ENCODE peak calls at places on chromosomes 7 and 10, in five cellular contexts. G is upper lobe of left lung, X is GM12878, F is K562, R is HepG2. H is an unnamed sample.

GRCh38 chr10:71817831-71818268 is 33.2 kb downstream of the PSAP start:
- ATAC-seq in F (no peak), X (no peak), R (no peak), G (peak; percentile 73), H (peak; percentile 83)

GRCh38 chr10:660980-661890 is 28.2 kb downstream of the DIP2C start:
- ATAC-seq in R (peak; percentile 88), G (peak; percentile 34), F (no peak), X (no peak), H (peak; percentile 29)

GRCh38 chr10:77902159-77902558 is 24.4 kb downstream of the DLG5 start:
- ATAC-seq in R (peak; percentile 47), X (no peak), F (no peak), G (peak; percentile 5), H (no peak)

GRCh38 chr7:151271699-151272355 is 23.3 kb upstream of the SMARCD3 start:
- ATAC-seq in R (no peak), G (peak; percentile 80), F (peak; percentile 54), X (no peak), H (peak; percentile 85)

GRCh38 chr7:131013716-131014115 is 279.7 kb upstream of the KLF14 start:
- ATAC-seq in F (no peak), G (no peak), X (peak; percentile 32), R (no peak), H (no peak)

GRCh38 chr7:66669088-66669487 is 40.4 kb downstream of the KCTD7 start:
- ATAC-seq in G (no peak), X (no peak), F (no peak), R (peak; percentile 19), H (no peak)

GRCh38 chr7:130925136-130925794 is 191.3 kb upstream of the KLF14 start:
- ATAC-seq in R (peak; percentile 71), F (peak; percentile 29), X (no peak), G (no peak), H (no peak)

GRCh38 chr7:77757589-77757988 is 40.6 kb downstream of the TMEM60 start:
- ATAC-seq in G (no peak), R (no peak), X (peak; percentile 91), F (no peak), H (no peak)

GRCh38 chr7:131197920-131198610 is 129.6 kb upstream of the MKLN1 start:
- ATAC-seq in R (no peak), X (no peak), G (no peak), F (no peak), H (no peak)

GRCh38 chr10:53140516-53140915 is 367.9 kb upstream of the MBL2 start:
- ATAC-seq in R (no peak), F (no peak), G (no peak), X (no peak), H (no peak)

DNA sequence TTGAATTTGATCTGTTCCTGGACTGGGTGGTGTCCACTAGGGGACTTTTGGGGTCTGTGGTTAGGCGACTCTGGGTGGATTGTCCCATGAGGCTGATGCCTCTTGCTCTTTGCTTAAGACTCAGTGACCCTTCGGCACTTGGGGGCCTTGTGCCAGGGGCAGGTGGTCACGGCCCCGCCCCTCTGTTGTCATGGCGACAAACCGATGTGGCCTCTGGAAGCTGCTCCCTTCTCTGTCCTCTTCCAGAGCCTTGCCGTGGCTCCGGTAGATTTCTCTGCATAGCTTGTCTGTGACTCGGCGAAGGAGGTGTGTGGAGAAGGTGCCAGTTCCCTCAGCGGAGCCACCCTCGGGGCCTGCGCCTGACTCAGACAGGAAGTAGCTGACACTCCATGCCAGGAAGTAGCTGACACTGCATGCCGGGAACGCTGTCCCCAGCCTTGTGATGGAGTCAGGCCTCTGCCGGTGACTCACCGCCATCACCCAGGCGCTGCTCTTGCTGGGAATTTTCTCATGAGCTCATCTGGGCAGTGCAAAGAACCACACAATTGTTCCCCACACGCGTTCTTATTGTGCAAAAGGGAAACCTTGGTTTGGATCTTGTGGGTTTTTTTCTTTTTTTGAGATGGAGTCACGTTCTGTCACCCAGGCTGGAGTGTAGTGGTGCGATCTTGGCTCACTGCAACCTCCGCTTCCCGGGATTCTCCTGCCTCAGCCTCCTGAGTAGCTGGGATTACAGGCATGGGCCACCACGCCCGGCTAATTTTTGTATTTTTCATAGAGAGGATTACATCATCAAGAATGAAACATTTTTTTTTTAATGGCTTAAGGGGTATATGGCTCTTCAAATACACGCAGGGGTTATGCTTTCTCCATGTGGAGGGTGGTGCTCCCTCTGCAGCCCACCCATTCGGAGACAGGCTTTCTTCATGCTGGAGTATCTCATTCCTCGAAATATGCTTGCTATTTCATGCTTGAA is 72.6 kb downstream of the PFKFB3 start:
- ATAC-seq in R (no peak), X (peak; percentile 77), G (peak; percentile 96), F (peak; percentile 93), H (peak; percentile 94)
- TF ChIP-seq EP300 in R (no peak), X (peak; percentile 51), G (peak; percentile 99), F (no peak), H (no peak)

GRCh38 chr7:158110661-158111555 is 476.7 kb downstream of the PTPRN2 start:
- ATAC-seq in R (peak; percentile 77), X (no peak), F (no peak), G (no peak), H (no peak)

GRCh38 chr7:158111556-158111880 is 476.1 kb downstream of the PTPRN2 start:
- ATAC-seq in R (no peak), G (no peak), F (no peak), X (no peak), H (no peak)

GRCh38 chr7:158109364-158110033 is 478.1 kb downstream of the PTPRN2 start:
- ATAC-seq in G (no peak), F (no peak), R (no peak), X (no peak), H (no peak)

GRCh38 chr7:158108646-158109293 is 478.9 kb downstream of the PTPRN2 start:
- ATAC-seq in R (no peak), F (no peak), G (no peak), X (no peak), H (no peak)

DNA sequence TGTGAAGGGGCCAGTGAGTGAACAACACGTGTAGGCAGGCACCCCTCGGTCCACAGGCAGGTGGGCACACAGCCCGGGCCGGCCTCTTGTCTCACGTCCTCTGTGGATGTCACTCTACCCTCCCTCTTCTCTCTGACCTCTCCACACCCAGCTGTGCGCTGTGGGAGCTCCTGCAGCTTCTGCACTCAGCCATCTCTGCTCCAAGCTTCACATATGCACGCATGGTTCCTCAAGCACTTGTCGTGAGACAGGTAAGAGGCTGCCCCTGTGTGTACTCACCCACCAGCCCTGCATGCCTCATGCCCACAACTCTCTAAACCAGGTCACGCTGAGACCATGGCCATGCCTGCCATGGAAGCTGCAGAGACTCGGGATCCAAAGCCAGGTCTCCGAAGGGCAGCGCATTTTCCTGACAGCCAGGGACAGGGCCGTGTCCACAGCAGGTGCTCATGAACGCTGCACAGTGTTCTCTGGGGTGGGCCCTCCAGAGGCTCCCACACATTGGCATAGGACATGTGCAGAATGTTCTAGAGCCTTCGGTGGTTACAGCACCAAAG is 477.5 kb downstream of the PTPRN2 start:
- ATAC-seq in F (no peak), G (no peak), X (no peak), R (no peak), H (no peak)
- H3K9me3 ChIP-seq in F (peaks cover 6% of the 10 kb centered on the region), G (no peaks in the 10 kb centered on the region), X (peaks cover 3% of the 10 kb centered on the region), R (no peaks in the 10 kb centered on the region), H (peaks cover 8% of the 10 kb centered on the region)

DNA sequence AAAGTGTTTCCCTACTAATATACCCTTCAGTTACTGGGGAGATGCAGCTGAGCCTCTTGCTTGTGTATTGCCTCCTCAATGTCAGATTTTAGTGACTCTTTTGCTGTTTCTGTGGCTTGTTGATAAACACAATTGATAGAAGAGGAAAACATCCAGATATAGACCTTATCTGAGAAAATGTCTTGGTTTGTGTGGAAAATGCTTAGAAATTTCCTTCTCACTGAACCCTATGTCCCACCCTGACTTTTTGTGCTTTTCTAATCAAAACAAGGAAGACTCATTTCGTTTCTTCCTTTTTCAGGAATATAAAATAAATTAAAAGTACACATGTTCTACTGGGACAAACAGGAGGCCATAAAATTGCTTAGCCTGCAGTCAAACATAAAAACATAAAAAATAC is 257.5 kb downstream of the PHF14 start:
- ATAC-seq in F (no peak), G (no peak), R (no peak), X (no peak), H (no peak)
- TF ChIP-seq POLR2AphosphoS5 in F (no peak), G (no peak), R (no peak), X (no peak), H (no peak)

GRCh38 chr7:143237363-143237762 is 15.5 kb downstream of the TAS2R40 start:
- ATAC-seq in F (no peak), X (no peak), G (no peak), R (no peak), H (no peak)

GRCh38 chr7:143243011-143243410 is 20.2 kb upstream of the GSTK1 start:
- ATAC-seq in F (no peak), R (no peak), G (no peak), X (no peak), H (no peak)

GRCh38 chr7:143240323-143241168 is 18.7 kb downstream of the TAS2R40 start:
- ATAC-seq in X (peak; percentile 97), F (peak; percentile 97), R (peak; percentile 91), G (peak; percentile 94), H (peak; percentile 71)

GRCh38 chr7:143238289-143238995 is 16.6 kb downstream of the TAS2R40 start:
- ATAC-seq in R (no peak), X (no peak), G (no peak), F (no peak), H (no peak)

GRCh38 chr7:143239822-143240221 is 18.0 kb downstream of the TAS2R40 start:
- ATAC-seq in F (no peak), G (peak; percentile 74), R (no peak), X (no peak), H (no peak)
- TF ChIP-seq EP300 in F (no peak), G (no peak), R (no peak), X (no peak), H (no peak)

GRCh38 chr10:121078672-121079102 is 227.5 kb downstream of the WDR11 start:
- ATAC-seq in R (no peak), G (no peak), F (no peak), X (no peak), H (no peak)
- H3K9me3 ChIP-seq in R (no peaks in the 10 kb centered on the region), G (no peaks in the 10 kb centered on the region), F (no peaks in the 10 kb centered on the region), X (no peaks in the 10 kb centered on the region), H (no peaks in the 10 kb centered on the region)

GRCh38 chr7:28784166-28784870 is 173.8 kb downstream of the TRIL start:
- ATAC-seq in G (no peak), R (no peak), X (no peak), F (no peak), H (no peak)
- TF ChIP-seq POLR2AphosphoS5 in G (no peak), R (no peak), X (no peak), F (no peak), H (no peak)